ENCODE peak calls at places on chromosome 4, in ten cellular contexts. A is hepatocyte; Y is HT1080; R is hepatic stellate cell; L is T-helper 1 cell; U is AG08396; H is GM06990; Z is AML-193; G is cardiac fibroblast; K is stimulated activated CD8-positive, alpha-beta memory T cell treated with anti-CD3 and anti-CD28 coated beads, Interleukin-12 subunit alpha, Interleukin-12 subunit beta, amount 100 ng/mL, for 4 hours. C is an unnamed sample.

GRCh38 chr4:159142254-159142653 is 39.4 kb downstream of the RAPGEF2 start:
- DNase-seq in A (no peak), Y (no peak), R (no peak), L (no peak), U (peak; percentile 10), H (no peak), Z (no peak), G (peak; percentile 69), K (no peak), C (no peak)

GRCh38 chr4:83626245-83626843 is 90.4 kb downstream of the GPAT3 start:
- DNase-seq in A (no peak), Y (no peak), R (no peak), L (no peak), U (no peak), H (no peak), Z (no peak), G (no peak), K (no peak), C (no peak)

GRCh38 chr4:89140168-89140759 is 28.9 kb downstream of the TIGD2 start:
- DNase-seq in A (peak; percentile 23), Y (no peak), R (no peak), L (no peak), U (no peak), H (no peak), Z (no peak), G (no peak), K (no peak), C (no peak)

GRCh38 chr4:159206427-159206871 is 103.6 kb downstream of the RAPGEF2 start:
- DNase-seq in A (no peak), Y (no peak), R (peak; percentile 37), L (no peak), U (peak; percentile 9), H (peak; percentile 37), Z (no peak), G (peak; percentile 56), K (no peak), C (no peak)

GRCh38 chr4:5774416-5775056 is 63.5 kb downstream of the EVC start:
- DNase-seq in A (no peak), Y (no peak), R (no peak), L (no peak), U (no peak), H (no peak), Z (no peak), G (no peak), K (no peak), C (no peak)

GRCh38 chr4:2363056-2363719 is 55.3 kb downstream of the ZFYVE28 start:
- DNase-seq in A (peak; percentile 62), Y (no peak), R (no peak), L (no peak), U (no peak), H (no peak), Z (peak; percentile 5), G (no peak), K (no peak), C (no peak)

GRCh38 chr4:8738471-8738931 is 133.1 kb downstream of the HMX1 start:
- DNase-seq in A (no peak), Y (no peak), R (no peak), L (no peak), U (no peak), H (no peak), Z (no peak), G (no peak), K (no peak), C (no peak)

GRCh38 chr4:1235381-1236102 is 13.4 kb downstream of the CTBP1 start:
- DNase-seq in A (no peak), Y (no peak), R (no peak), L (no peak), U (no peak), H (no peak), Z (no peak), G (no peak), K (no peak), C (no peak)

C was measured in NCI-H2227 treated with DMSO at 0.1 percent for 48 hours.